ENCODE peak calls at places on chromosomes 1 and 21, in ten cellular contexts. G is occipital lobe; M is activated naive CD4-positive, alpha-beta T cell treated with Interleukin-2 at 50 U/mL for 16 hours; Y is CD4-positive, alpha-beta T cell; O is retinal pigment epithelial cell; U is GM23248; H is HFFc6; N is stimulated activated CD4-positive, alpha-beta T cell treated with anti-CD3 and anti-CD28 coated beads, Interleukin-15, amount 100 ng/mL, for 1 hour; P is right atrium auricular region; D is SJSA1. V is an unnamed sample.

GRCh38 chr1:28933277-28933676 is 18.9 kb downstream of the EPB41 start:
- DNase-seq in G (no peak), M (no peak), Y (no peak), O (no peak), U (no peak), H (no peak), N (no peak), P (no peak), D (no peak), V (no peak)

GRCh38 chr21:46219591-46220239 is 8.9 kb downstream of the LSS start:
- DNase-seq in G (no peak), M (no peak), Y (no peak), O (no peak), U (no peak), H (no peak), N (no peak), P (no peak), D (no peak), V (peak; percentile 17)

GRCh38 chr1:1614204-1614953 is 921 bp upstream of the MIB2 start:
- DNase-seq in G (peak; percentile 41), M (peak; percentile 71), Y (no peak), O (peak; percentile 42), U (peak; percentile 94), H (peak; percentile 11), N (peak; percentile 38), P (peak; percentile 79), D (no peak), V (no peak)

GRCh38 chr1:97488505-97488904 is 432.3 kb downstream of the DPYD start:
- DNase-seq in G (no peak), M (no peak), Y (no peak), O (no peak), U (no peak), H (no peak), N (no peak), P (no peak), D (no peak), V (no peak)

GRCh38 chr1:39754026-39754569 is 15.4 kb downstream of the PPIE start:
- DNase-seq in G (no peak), M (no peak), Y (no peak), O (no peak), U (peak; percentile 8), H (no peak), N (no peak), P (no peak), D (no peak), V (no peak)

GRCh38 chr1:114666954-114667353 is 2.9 kb downstream of the DENND2C start:
- DNase-seq in G (no peak), M (no peak), Y (no peak), O (no peak), U (no peak), H (no peak), N (no peak), P (no peak), D (no peak), V (no peak)

GRCh38 chr1:234186037-234186688 is 187.1 kb upstream of the COA6 start:
- DNase-seq in G (no peak), M (peak; percentile 8), Y (no peak), O (peak; percentile 34), U (peak; percentile 54), H (no peak), N (no peak), P (peak; percentile 52), D (no peak), V (no peak)

GRCh38 chr1:198595765-198596164 is 43.1 kb upstream of the PTPRC start:
- DNase-seq in G (no peak), M (no peak), Y (no peak), O (no peak), U (no peak), H (no peak), N (no peak), P (no peak), D (no peak), V (no peak)

GRCh38 chr1:235954306-235955283 is 87.9 kb upstream of the LYST start:
- DNase-seq in G (no peak), M (peak; percentile 27), Y (peak; percentile 19), O (no peak), U (peak; percentile 32), H (peak; percentile 37), N (peak; percentile 8), P (no peak), D (no peak), V (no peak)

GRCh38 chr1:34002810-34003209 is 138.9 kb downstream of the HMGB4 start:
- DNase-seq in G (no peak), M (no peak), Y (no peak), O (no peak), U (no peak), H (no peak), N (no peak), P (no peak), D (no peak), V (peak; percentile 77)

GRCh38 chr1:40256401-40257084 is 1.5 kb upstream of the ZMPSTE24 start:
- DNase-seq in G (no peak), M (no peak), Y (no peak), O (no peak), U (peak; percentile 14), H (no peak), N (no peak), P (no peak), D (no peak), V (no peak)

GRCh38 chr1:223183268-223183862 is 40.3 kb upstream of the TLR5 start:
- DNase-seq in G (no peak), M (no peak), Y (no peak), O (no peak), U (peak; percentile 82), H (no peak), N (no peak), P (no peak), D (no peak), V (no peak)

GRCh38 chr1:201185527-201186128 is 5.0 kb upstream of the IGFN1 start:
- DNase-seq in G (no peak), M (no peak), Y (no peak), O (no peak), U (no peak), H (no peak), N (no peak), P (no peak), D (peak; percentile 47), V (no peak)

GRCh38 chr1:43708006-43708412 is 673 bp downstream of the ST3GAL3 start:
- DNase-seq in G (no peak), M (no peak), Y (no peak), O (no peak), U (peak; percentile 83), H (peak; percentile 36), N (no peak), P (no peak), D (peak; percentile 76), V (no peak)

GRCh38 chr1:84504580-84505021 is 1.6 kb upstream of the SPATA1 start:
- DNase-seq in G (no peak), M (no peak), Y (no peak), O (no peak), U (peak; percentile 71), H (peak; percentile 48), N (no peak), P (no peak), D (peak; percentile 41), V (no peak)

GRCh38 chr1:86704972-86705632 is 726 bp downstream of the SH3GLB1 start:
- DNase-seq in G (peak; percentile 56), M (peak; percentile 32), Y (peak; percentile 16), O (no peak), U (peak; percentile 76), H (peak; percentile 37), N (no peak), P (peak; percentile 68), D (peak; percentile 90), V (no peak)

GRCh38 chr1:177780096-177780700 is 189.7 kb downstream of the SEC16B start:
- DNase-seq in G (peak; percentile 4), M (no peak), Y (no peak), O (peak; percentile 11), U (peak; percentile 75), H (peak; percentile 42), N (no peak), P (no peak), D (peak; percentile 23), V (peak; percentile 44)

GRCh38 chr21:33174756-33175155 is 55.0 kb upstream of the IFNAR2 start:
- DNase-seq in G (no peak), M (no peak), Y (no peak), O (no peak), U (no peak), H (no peak), N (no peak), P (no peak), D (no peak), V (no peak)

GRCh38 chr1:100851726-100852125 is 42.9 kb downstream of the EXTL2 start:
- DNase-seq in G (no peak), M (no peak), Y (no peak), O (no peak), U (peak; percentile 11), H (no peak), N (no peak), P (no peak), D (no peak), V (no peak)

GRCh38 chr1:111754964-111755320 is 759 bp upstream of the DDX20 start:
- DNase-seq in G (peak; percentile 47), M (peak; percentile 40), Y (no peak), O (peak; percentile 5), U (peak; percentile 73), H (peak; percentile 53), N (peak; percentile 12), P (no peak), D (no peak), V (peak; percentile 85)

GRCh38 chr1:204350265-204350664 is 9.5 kb downstream of the PLEKHA6 start:
- DNase-seq in G (no peak), M (no peak), Y (no peak), O (no peak), U (no peak), H (no peak), N (no peak), P (no peak), D (no peak), V (no peak)

GRCh38 chr21:21268061-21268471 is 269.9 kb downstream of the NCAM2 start:
- DNase-seq in G (peak; percentile 8), M (no peak), Y (no peak), O (peak; percentile 24), U (peak; percentile 0), H (no peak), N (no peak), P (no peak), D (no peak), V (no peak)

GRCh38 chr1:37561096-37561793 is 4.5 kb downstream of the DNALI1 start:
- DNase-seq in G (no peak), M (no peak), Y (no peak), O (no peak), U (no peak), H (no peak), N (no peak), P (no peak), D (no peak), V (no peak)

GRCh38 chr1:32647308-32648134 is 2.8 kb downstream of the ZBTB8OS start:
- DNase-seq in G (no peak), M (peak; percentile 39), Y (no peak), O (no peak), U (no peak), H (no peak), N (no peak), P (no peak), D (no peak), V (no peak)

GRCh38 chr1:90616395-90616794 is 100.7 kb downstream of the BARHL2 start:
- DNase-seq in G (no peak), M (no peak), Y (no peak), O (no peak), U (peak; percentile 15), H (no peak), N (no peak), P (no peak), D (no peak), V (no peak)

GRCh38 chr1:61757945-61758344 is 15.7 kb downstream of the PATJ start:
- DNase-seq in G (no peak), M (no peak), Y (no peak), O (no peak), U (peak; percentile 83), H (peak; percentile 71), N (no peak), P (no peak), D (no peak), V (no peak)

GRCh38 chr1:212430416-212430815 is 2.3 kb upstream of the NENF start:
- DNase-seq in G (no peak), M (no peak), Y (no peak), O (no peak), U (peak; percentile 46), H (no peak), N (no peak), P (no peak), D (no peak), V (no peak)

GRCh38 chr1:37795340-37796110 is 1.9 kb downstream of the MANEAL start:
- DNase-seq in G (no peak), M (peak; percentile 46), Y (no peak), O (no peak), U (peak; percentile 62), H (no peak), N (peak; percentile 25), P (no peak), D (peak; percentile 35), V (no peak)

V was measured in NCI-H1436.